ENCODE peak calls at places on chromosomes 11 and 22, in six cellular contexts. One of them, this sample, is unnamed.

GRCh38 chr11:68855205-68855978 is 13.7 kb upstream of the CPT1A start:
- DNase-seq in activated T-cell treated with anti-CD3 and anti-CD28 coated beads, Interleukin-2, amount 50 U/mL, for 1 hour: peak
- DNase-seq in breast epithelium: no peak
- DNase-seq in epithelial cell of esophagus: no peak
- DNase-seq in effector memory CD4-positive, alpha-beta T cell: no peak
- DNase-seq in stimulated activated CD8-positive, alpha-beta memory T cell treated with anti-CD3 and anti-CD28 coated beads, Interleukin-7, amount 100 ng/mL, for 24 hours: no peak
- DNase-seq in this sample: peak

GRCh38 chr11:6604081-6604626 is 580 bp downstream of the ILK start:
- DNase-seq in activated T-cell treated with anti-CD3 and anti-CD28 coated beads, Interleukin-2, amount 50 U/mL, for 1 hour: peak
- DNase-seq in epithelial cell of esophagus: peak
- DNase-seq in breast epithelium: no peak
- DNase-seq in stimulated activated CD8-positive, alpha-beta memory T cell treated with anti-CD3 and anti-CD28 coated beads, Interleukin-7, amount 100 ng/mL, for 24 hours: no peak
- DNase-seq in effector memory CD4-positive, alpha-beta T cell: no peak
- DNase-seq in this sample: peak

GRCh38 chr11:8807544-8808225 is 103.3 kb upstream of the AKIP1 start:
- DNase-seq in breast epithelium: no peak
- DNase-seq in activated T-cell treated with anti-CD3 and anti-CD28 coated beads, Interleukin-2, amount 50 U/mL, for 1 hour: no peak
- DNase-seq in epithelial cell of esophagus: peak
- DNase-seq in effector memory CD4-positive, alpha-beta T cell: no peak
- DNase-seq in stimulated activated CD8-positive, alpha-beta memory T cell treated with anti-CD3 and anti-CD28 coated beads, Interleukin-7, amount 100 ng/mL, for 24 hours: no peak
- DNase-seq in this sample: no peak

GRCh38 chr11:19988598-19988997 is 171.7 kb downstream of the DBX1 start:
- DNase-seq in epithelial cell of esophagus: peak
- DNase-seq in breast epithelium: peak
- DNase-seq in stimulated activated CD8-positive, alpha-beta memory T cell treated with anti-CD3 and anti-CD28 coated beads, Interleukin-7, amount 100 ng/mL, for 24 hours: no peak
- DNase-seq in effector memory CD4-positive, alpha-beta T cell: no peak
- DNase-seq in activated T-cell treated with anti-CD3 and anti-CD28 coated beads, Interleukin-2, amount 50 U/mL, for 1 hour: no peak
- DNase-seq in this sample: peak

GRCh38 chr11:518463-519202 is 11.6 kb upstream of the RNH1 start:
- DNase-seq in stimulated activated CD8-positive, alpha-beta memory T cell treated with anti-CD3 and anti-CD28 coated beads, Interleukin-7, amount 100 ng/mL, for 24 hours: peak
- DNase-seq in effector memory CD4-positive, alpha-beta T cell: peak
- DNase-seq in epithelial cell of esophagus: peak
- DNase-seq in breast epithelium: peak
- DNase-seq in activated T-cell treated with anti-CD3 and anti-CD28 coated beads, Interleukin-2, amount 50 U/mL, for 1 hour: peak
- DNase-seq in this sample: peak

GRCh38 chr11:64864473-64865285 is 13.7 kb downstream of the EHD1 start:
- DNase-seq in epithelial cell of esophagus: peak
- DNase-seq in stimulated activated CD8-positive, alpha-beta memory T cell treated with anti-CD3 and anti-CD28 coated beads, Interleukin-7, amount 100 ng/mL, for 24 hours: no peak
- DNase-seq in activated T-cell treated with anti-CD3 and anti-CD28 coated beads, Interleukin-2, amount 50 U/mL, for 1 hour: peak
- DNase-seq in effector memory CD4-positive, alpha-beta T cell: no peak
- DNase-seq in breast epithelium: no peak
- DNase-seq in this sample: peak

GRCh38 chr22:47739616-47740015 is 977.2 kb downstream of the TBC1D22A start:
- DNase-seq in activated T-cell treated with anti-CD3 and anti-CD28 coated beads, Interleukin-2, amount 50 U/mL, for 1 hour: no peak
- DNase-seq in breast epithelium: no peak
- DNase-seq in stimulated activated CD8-positive, alpha-beta memory T cell treated with anti-CD3 and anti-CD28 coated beads, Interleukin-7, amount 100 ng/mL, for 24 hours: no peak
- DNase-seq in epithelial cell of esophagus: no peak
- DNase-seq in effector memory CD4-positive, alpha-beta T cell: no peak
- DNase-seq in this sample: no peak

GRCh38 chr11:119540370-119541125 is 117.6 kb upstream of the THY1 start:
- DNase-seq in activated T-cell treated with anti-CD3 and anti-CD28 coated beads, Interleukin-2, amount 50 U/mL, for 1 hour: no peak
- DNase-seq in stimulated activated CD8-positive, alpha-beta memory T cell treated with anti-CD3 and anti-CD28 coated beads, Interleukin-7, amount 100 ng/mL, for 24 hours: no peak
- DNase-seq in epithelial cell of esophagus: no peak
- DNase-seq in breast epithelium: peak
- DNase-seq in effector memory CD4-positive, alpha-beta T cell: no peak
- DNase-seq in this sample: peak

GRCh38 chr11:70176940-70177689 is 26.0 kb upstream of the FADD start:
- DNase-seq in activated T-cell treated with anti-CD3 and anti-CD28 coated beads, Interleukin-2, amount 50 U/mL, for 1 hour: peak
- DNase-seq in effector memory CD4-positive, alpha-beta T cell: peak
- DNase-seq in stimulated activated CD8-positive, alpha-beta memory T cell treated with anti-CD3 and anti-CD28 coated beads, Interleukin-7, amount 100 ng/mL, for 24 hours: peak
- DNase-seq in breast epithelium: no peak
- DNase-seq in epithelial cell of esophagus: no peak
- DNase-seq in this sample: no peak

GRCh38 chr22:35837328-35837727 is 119.7 kb downstream of the APOL5 start:
- DNase-seq in epithelial cell of esophagus: no peak
- DNase-seq in effector memory CD4-positive, alpha-beta T cell: no peak
- DNase-seq in stimulated activated CD8-positive, alpha-beta memory T cell treated with anti-CD3 and anti-CD28 coated beads, Interleukin-7, amount 100 ng/mL, for 24 hours: no peak
- DNase-seq in breast epithelium: no peak
- DNase-seq in activated T-cell treated with anti-CD3 and anti-CD28 coated beads, Interleukin-2, amount 50 U/mL, for 1 hour: no peak
- DNase-seq in this sample: no peak

GRCh38 chr11:57798905-57799559 is 37.4 kb downstream of the CTNND1 start:
- DNase-seq in stimulated activated CD8-positive, alpha-beta memory T cell treated with anti-CD3 and anti-CD28 coated beads, Interleukin-7, amount 100 ng/mL, for 24 hours: no peak
- DNase-seq in effector memory CD4-positive, alpha-beta T cell: no peak
- DNase-seq in activated T-cell treated with anti-CD3 and anti-CD28 coated beads, Interleukin-2, amount 50 U/mL, for 1 hour: no peak
- DNase-seq in epithelial cell of esophagus: peak
- DNase-seq in breast epithelium: no peak
- DNase-seq in this sample: peak

GRCh38 chr11:130999992-131000770 is 83.9 kb upstream of the SNX19 start:
- DNase-seq in activated T-cell treated with anti-CD3 and anti-CD28 coated beads, Interleukin-2, amount 50 U/mL, for 1 hour: no peak
- DNase-seq in stimulated activated CD8-positive, alpha-beta memory T cell treated with anti-CD3 and anti-CD28 coated beads, Interleukin-7, amount 100 ng/mL, for 24 hours: no peak
- DNase-seq in breast epithelium: no peak
- DNase-seq in epithelial cell of esophagus: peak
- DNase-seq in effector memory CD4-positive, alpha-beta T cell: no peak
- DNase-seq in this sample: peak

GRCh38 chr22:38014083-38014482 is 29.7 kb upstream of the SOX10 start:
- DNase-seq in effector memory CD4-positive, alpha-beta T cell: no peak
- DNase-seq in activated T-cell treated with anti-CD3 and anti-CD28 coated beads, Interleukin-2, amount 50 U/mL, for 1 hour: no peak
- DNase-seq in stimulated activated CD8-positive, alpha-beta memory T cell treated with anti-CD3 and anti-CD28 coated beads, Interleukin-7, amount 100 ng/mL, for 24 hours: no peak
- DNase-seq in epithelial cell of esophagus: no peak
- DNase-seq in breast epithelium: no peak
- DNase-seq in this sample: no peak